ENCODE peak calls at places on chromosomes 13 and 19, in five cellular contexts. S, Z, I, V and T are unnamed samples.

GRCh38 chr13:77330009-77330471 is 3.1 kb upstream of the MYCBP2 start:
- DNase-seq in S (no peak), Z (no peak), I (no peak), V (no peak), T (no peak)

GRCh38 chr13:111184685-111185401 is 69.7 kb downstream of the ARHGEF7 start:
- DNase-seq in S (no peak), Z (no peak), I (peak), V (no peak), T (no peak)

GRCh38 chr19:56720281-56720680 is 48.7 kb upstream of the ZNF835 start:
- DNase-seq in S (no peak), Z (no peak), I (no peak), V (peak), T (no peak)

GRCh38 chr13:57546942-57547341 is 84.6 kb upstream of the PCDH17 start:
- DNase-seq in S (no peak), Z (no peak), I (no peak), V (no peak), T (no peak)

GRCh38 chr13:21567714-21568113 is 36.3 kb downstream of the MICU2 start:
- DNase-seq in S (no peak), Z (peak), I (no peak), V (no peak), T (no peak)

GRCh38 chr13:39777527-39778061 is 122.1 kb downstream of the COG6 start:
- DNase-seq in S (peak), Z (no peak), I (no peak), V (no peak), T (no peak)

GRCh38 chr19:12748489-12748888 is 3.1 kb upstream of the BEST2 start:
- DNase-seq in S (no peak), Z (no peak), I (no peak), V (no peak), T (no peak)

GRCh38 chr19:39182174-39182505 is 14.6 kb upstream of the NCCRP1 start:
- DNase-seq in S (no peak), Z (no peak), I (no peak), V (no peak), T (no peak)

GRCh38 chr13:91817250-91817649 is 418.8 kb downstream of the GPC5 start:
- DNase-seq in S (no peak), Z (peak), I (no peak), V (peak), T (no peak)

DNA sequence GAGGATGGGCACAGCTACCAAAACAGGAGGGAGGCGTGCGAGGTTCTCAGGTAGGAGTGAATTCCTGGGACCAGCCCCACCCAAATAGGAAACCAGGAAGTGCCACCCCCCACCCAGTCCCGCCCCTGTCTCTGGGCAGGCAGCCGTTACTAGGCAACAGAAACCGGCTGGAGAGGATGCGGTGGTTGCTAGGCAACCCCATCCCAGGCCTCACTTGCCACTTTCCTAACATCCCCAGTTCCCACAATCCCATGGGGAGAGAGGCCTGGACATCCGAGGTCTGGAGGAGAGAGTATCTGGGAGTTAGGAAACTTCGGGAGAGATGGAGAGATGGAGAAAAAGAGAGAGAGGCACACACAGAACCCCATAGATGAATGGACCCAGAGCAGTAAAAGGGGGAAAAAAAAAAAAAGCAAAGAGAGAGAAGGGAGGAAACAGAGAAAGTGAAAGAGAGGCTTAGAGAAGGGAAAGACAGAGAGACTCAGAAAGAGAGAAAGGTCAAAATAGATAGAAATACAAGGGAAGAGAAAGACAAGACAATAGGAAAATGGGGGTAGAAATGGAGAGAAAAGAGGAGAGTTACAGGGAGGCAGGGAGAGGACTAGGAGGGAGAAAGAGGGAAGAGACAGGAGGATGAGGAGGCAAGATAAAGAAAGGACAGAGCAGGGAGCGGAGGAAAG is 3.8 kb downstream of the GRIK5 start:
- DNase-seq in S (no peak), Z (peak), I (no peak), V (no peak), T (peak)
- TF ChIP-seq KDM1A in S (peak), Z (peak), I (no peak), V (no peak), T (no peak)

GRCh38 chr13:28035146-28035782 is 46.8 kb upstream of the URAD start:
- DNase-seq in S (no peak), Z (no peak), I (no peak), V (no peak), T (no peak)

GRCh38 chr13:28031929-28032328 is 43.4 kb upstream of the URAD start:
- DNase-seq in S (no peak), Z (no peak), I (no peak), V (no peak), T (no peak)

GRCh38 chr13:28027607-28028364 is 39.3 kb upstream of the URAD start:
- DNase-seq in S (no peak), Z (no peak), I (no peak), V (no peak), T (no peak)

GRCh38 chr13:28034256-28034655 is 45.8 kb upstream of the URAD start:
- DNase-seq in S (no peak), Z (no peak), I (no peak), V (no peak), T (no peak)

DNA sequence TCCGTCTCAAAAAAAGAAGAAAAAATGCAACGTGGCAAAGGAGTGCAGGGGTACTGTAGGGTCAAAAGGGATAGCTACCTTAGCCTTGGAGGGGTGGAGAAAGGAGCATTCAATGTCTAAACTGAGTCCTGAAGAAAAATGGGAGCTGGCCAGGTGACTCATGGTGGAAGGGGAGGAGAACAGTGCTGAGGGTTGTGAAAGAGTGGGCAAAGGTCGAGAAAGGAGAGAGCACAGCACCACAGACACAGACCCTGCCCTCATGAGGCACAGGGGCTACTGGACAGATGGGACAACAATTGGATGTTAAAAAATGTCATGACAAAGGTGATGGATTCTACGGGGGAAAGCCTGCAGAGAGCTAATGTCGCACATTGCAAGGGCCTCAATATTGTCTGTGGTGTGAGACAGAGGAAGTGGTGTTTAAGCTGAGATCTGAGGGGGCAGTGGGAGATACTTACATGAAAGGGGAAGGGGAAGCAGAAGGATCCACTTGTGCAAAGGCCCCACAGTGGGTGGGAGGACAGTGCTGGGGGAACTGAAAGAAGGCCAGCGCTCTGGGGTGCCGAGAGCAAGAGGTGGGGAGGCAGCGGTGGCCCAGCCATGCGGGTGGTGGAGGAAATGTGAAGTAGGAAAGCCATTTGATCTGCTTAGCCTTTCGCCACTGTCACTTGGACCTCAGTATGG is 42.9 kb upstream of the URAD start:
- DNase-seq in S (no peak), Z (no peak), I (no peak), V (no peak), T (no peak)
- TF ChIP-seq KDM1A in S (no peak), Z (no peak), I (no peak), V (no peak), T (no peak)

GRCh38 chr13:99663185-99663825 is 162.0 kb downstream of the TM9SF2 start:
- DNase-seq in S (no peak), Z (no peak), I (no peak), V (no peak), T (no peak)
- TF ChIP-seq KDM1A in S (no peak), Z (no peak), I (no peak), V (no peak), T (no peak)

GRCh38 chr13:48412881-48413351 is at the start of gene LPAR6:
- DNase-seq in S (no peak), Z (no peak), I (no peak), V (peak), T (no peak)
- TF ChIP-seq KDM1A in S (no peak), Z (no peak), I (no peak), V (no peak), T (no peak)

GRCh38 chr19:41847351-41848105 is 2.7 kb downstream of the DMRTC2 start:
- DNase-seq in S (no peak), Z (peak), I (no peak), V (no peak), T (no peak)
- TF ChIP-seq KDM1A in S (no peak), Z (no peak), I (no peak), V (no peak), T (no peak)

GRCh38 chr19:639251-640155 is at the start of gene FGF22:
- DNase-seq in S (peak), Z (peak), I (no peak), V (peak), T (no peak)
- TF ChIP-seq KDM1A in S (no peak), Z (peak), I (no peak), V (no peak), T (no peak)

GRCh38 chr13:48801255-48801654 is 147.5 kb downstream of the CYSLTR2 start:
- DNase-seq in S (no peak), Z (no peak), I (no peak), V (no peak), T (no peak)

GRCh38 chr13:48806522-48806921 is 152.8 kb downstream of the CYSLTR2 start:
- DNase-seq in S (no peak), Z (no peak), I (no peak), V (no peak), T (no peak)

GRCh38 chr13:48808689-48809088 is 155.0 kb downstream of the CYSLTR2 start:
- DNase-seq in S (no peak), Z (peak), I (no peak), V (peak), T (no peak)

GRCh38 chr13:48804836-48805601 is 151.3 kb downstream of the CYSLTR2 start:
- DNase-seq in S (no peak), Z (no peak), I (no peak), V (no peak), T (no peak)
- TF ChIP-seq KDM1A in S (no peak), Z (no peak), I (no peak), V (no peak), T (no peak)